ENCODE peak calls at places on chromosomes 3 and 15, in eight cellular contexts. W, Y, A, M, B, X, T and C are unnamed samples.

GRCh38 chr15:45662375-45662774 is 27.5 kb downstream of the SQOR start:
- DNase-seq in X (no peak), Y (peak), B (no peak), T (no peak), W (no peak), M (no peak), A (no peak), C (no peak)

GRCh38 chr3:45409921-45410320 is 21.5 kb downstream of the LARS2 start:
- DNase-seq in Y (no peak), A (no peak), M (no peak), B (no peak), T (no peak), X (no peak), W (no peak), C (no peak)

GRCh38 chr3:171462224-171462623 is 2.0 kb upstream of the TNIK start:
- DNase-seq in T (no peak), Y (peak), X (no peak), A (peak), M (no peak), W (no peak), B (no peak), C (no peak)

GRCh38 chr3:7924228-7924627 is 577.4 kb upstream of the LMCD1 start:
- DNase-seq in X (no peak), A (no peak), Y (no peak), T (no peak), W (no peak), B (no peak), M (no peak), C (no peak)

GRCh38 chr15:61856295-61856694 is 204.0 kb downstream of the VPS13C start:
- DNase-seq in B (no peak), M (no peak), T (no peak), X (no peak), Y (no peak), W (no peak), A (no peak), C (no peak)

GRCh38 chr3:195209836-195210551 is 61.0 kb downstream of the XXYLT1 start:
- DNase-seq in Y (no peak), B (no peak), T (no peak), W (no peak), X (peak), A (no peak), M (peak), C (no peak)

GRCh38 chr3:105527949-105528348 is 161.2 kb downstream of the ALCAM start:
- DNase-seq in M (no peak), X (no peak), Y (no peak), A (no peak), B (peak), W (no peak), T (no peak), C (no peak)

GRCh38 chr15:36877796-36878744 is 222.3 kb downstream of the MEIS2 start:
- DNase-seq in B (no peak), W (no peak), T (no peak), A (no peak), Y (peak), M (peak), X (no peak), C (peak)

GRCh38 chr15:74482661-74483060 is 21.7 kb upstream of the UBL7 start:
- DNase-seq in B (no peak), A (no peak), Y (peak), W (no peak), X (no peak), M (no peak), T (no peak), C (no peak)

GRCh38 chr15:39828374-39828931 is 45.8 kb upstream of the FSIP1 start:
- DNase-seq in W (no peak), A (no peak), M (peak), X (peak), B (no peak), T (no peak), Y (peak), C (no peak)

GRCh38 chr15:27250223-27250622 is 279.2 kb downstream of the GABRG3 start:
- DNase-seq in A (no peak), X (no peak), M (no peak), Y (no peak), T (no peak), W (no peak), B (no peak), C (no peak)

GRCh38 chr3:111903067-111903511 is 44.0 kb downstream of the PHLDB2 start:
- DNase-seq in W (peak), Y (no peak), T (no peak), M (no peak), X (no peak), A (no peak), B (peak), C (no peak)

GRCh38 chr15:66862111-66862815 is 160.2 kb downstream of the SMAD6 start:
- DNase-seq in M (no peak), W (no peak), A (no peak), X (no peak), T (no peak), B (peak), Y (peak), C (no peak)

GRCh38 chr3:179929091-179929529 is 107.6 kb downstream of the PEX5L start:
- DNase-seq in Y (peak), W (peak), B (peak), A (peak), X (peak), T (peak), M (peak), C (peak)

GRCh38 chr3:24945575-24945974 is 450.9 kb upstream of the THRB start:
- DNase-seq in T (no peak), M (no peak), X (no peak), B (no peak), A (no peak), Y (no peak), W (no peak), C (no peak)

GRCh38 chr15:82571722-82572222 is 31.5 kb upstream of the RPS17 start:
- DNase-seq in Y (peak), W (peak), X (peak), T (no peak), B (peak), A (no peak), M (peak), C (no peak)
- H3K27ac ChIP-seq in Y (no peak), W (peak), X (peak), T (no peak), B (no peak), A (no peak), M (peak), C (no peak)

GRCh38 chr3:164851905-164852304 is 226.4 kb downstream of the SI start:
- DNase-seq in B (no peak), X (no peak), M (no peak), T (no peak), A (no peak), Y (no peak), W (no peak), C (no peak)
- H3K4me3 ChIP-seq in B (no peak), X (no peak), M (no peak), T (no peak), A (no peak), Y (no peak), W (no peak), C (no peak)

DNA sequence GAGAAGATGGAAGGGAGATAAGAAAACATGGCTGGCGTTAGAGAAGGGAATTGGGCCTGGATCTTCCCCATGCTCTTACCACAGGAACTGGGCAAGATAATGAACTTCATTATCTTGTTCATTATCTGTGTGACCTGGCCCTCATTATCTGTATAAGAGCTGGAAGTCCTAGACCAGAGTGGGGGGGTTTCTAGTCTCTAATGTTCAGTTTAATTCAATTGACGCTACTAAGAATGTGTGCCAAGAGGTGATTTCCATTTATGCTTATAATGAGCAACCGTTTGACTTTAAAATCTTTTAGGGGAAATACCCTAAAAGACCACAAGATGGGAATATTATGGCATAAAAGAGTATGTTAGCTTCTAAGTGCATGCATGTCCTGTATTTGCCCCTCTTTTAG is 59.1 kb upstream of the CSTA start:
- DNase-seq in T (no peak), A (no peak), M (no peak), W (no peak), B (no peak), X (no peak), Y (no peak), C (no peak)
- H3K27ac ChIP-seq in T (no peak), A (no peak), M (no peak), W (no peak), B (no peak), X (no peak), Y (no peak), C (no peak)

DNA sequence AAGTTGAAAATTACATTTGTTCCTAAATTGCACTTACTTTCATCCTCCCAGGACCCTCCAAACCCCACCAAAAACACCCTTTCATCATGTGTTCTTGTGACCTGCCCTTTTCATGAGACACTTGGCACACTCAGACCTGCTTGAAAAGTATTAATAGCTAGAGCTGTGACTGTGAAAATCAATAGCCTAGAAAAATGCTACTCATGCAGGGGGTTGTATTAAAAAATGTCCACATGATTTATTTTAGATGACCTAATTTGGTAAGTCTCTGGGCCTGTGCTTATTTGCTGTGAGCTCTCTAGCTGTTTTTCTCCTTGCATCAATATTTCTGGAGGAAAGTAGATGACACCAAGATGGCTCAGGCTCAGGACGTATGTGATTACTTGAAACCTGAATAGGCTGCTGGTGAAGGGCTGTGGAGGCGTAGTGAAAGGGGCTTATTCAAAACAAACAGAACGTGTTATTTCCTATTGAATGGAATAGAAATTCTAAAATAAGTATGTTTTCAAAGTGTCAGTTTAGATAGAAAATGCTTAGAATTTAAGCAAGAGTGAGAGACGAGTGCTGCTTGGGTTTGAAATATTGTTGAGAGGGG is 29.5 kb downstream of the KCNAB1 start:
- DNase-seq in B (no peak), A (no peak), T (no peak), M (no peak), W (no peak), X (no peak), Y (no peak), C (no peak)
- H3K4me3 ChIP-seq in B (no peak), A (no peak), T (no peak), M (no peak), W (no peak), X (no peak), Y (no peak), C (no peak)